ENCODE peak calls at places on chromosomes 12 and 14, in four cellular contexts. E, V, F and I are unnamed samples.

GRCh38 chr12:81161680-81162079 is 83.8 kb downstream of the ACSS3 start:
- DNase-seq in E (no peak), F (peak; percentile 46), V (no peak), I (no peak)

GRCh38 chr12:66188584-66189475 is at the start of gene IRAK3:
- DNase-seq in F (peak; percentile 96), E (no peak), V (no peak), I (peak; percentile 78)

GRCh38 chr12:67415473-67415872 is 146.3 kb downstream of the CAND1 start:
- DNase-seq in E (no peak), V (peak; percentile 35), F (no peak), I (no peak)

GRCh38 chr14:61566537-61567225 is 128.6 kb upstream of the HIF1A start:
- DNase-seq in V (no peak), F (no peak), E (no peak), I (no peak)

GRCh38 chr12:57766464-57767311 is at the start of gene CYP27B1:
- DNase-seq in V (no peak), F (peak; percentile 77), E (no peak), I (peak; percentile 19)

GRCh38 chr14:36516719-36517241 is 3.3 kb downstream of the NKX2-1 start:
- DNase-seq in V (no peak), F (no peak), E (no peak), I (no peak)

GRCh38 chr14:81315344-81315743 is 84.8 kb downstream of the STON2 start:
- DNase-seq in V (no peak), E (no peak), F (no peak), I (no peak)

GRCh38 chr12:22530-23201 is 43.9 kb upstream of the IQSEC3 start:
- DNase-seq in E (no peak), V (no peak), F (peak; percentile 60), I (no peak)

GRCh38 chr12:124392991-124393790 is 98.3 kb downstream of the RFLNA start:
- DNase-seq in E (no peak), V (no peak), F (peak; percentile 91), I (no peak)

GRCh38 chr12:52582489-52582888 is 8.8 kb upstream of the KRT74 start:
- DNase-seq in F (peak; percentile 28), V (no peak), E (no peak), I (no peak)

GRCh38 chr14:32576088-32576795 is 247.1 kb downstream of the AKAP6 start:
- DNase-seq in F (no peak), V (peak; percentile 51), E (no peak), I (peak; percentile 29)

GRCh38 chr14:63656194-63656593 is 14.5 kb upstream of the WDR89 start:
- DNase-seq in V (no peak), F (no peak), E (no peak), I (peak; percentile 83)

GRCh38 chr12:10186299-10186698 is 7.5 kb downstream of the TMEM52B start:
- DNase-seq in F (peak; percentile 83), V (no peak), E (no peak), I (peak; percentile 83)

GRCh38 chr14:61222388-61222787 is 58.8 kb downstream of the TMEM30B start:
- DNase-seq in E (no peak), F (no peak), V (no peak), I (no peak)

GRCh38 chr14:39232554-39233415 is 930 bp upstream of the MIA2 start:
- DNase-seq in V (no peak), F (peak; percentile 67), E (no peak), I (peak; percentile 74)

GRCh38 chr14:95260537-95261440 is 58.9 kb downstream of the CLMN start:
- DNase-seq in E (no peak), F (no peak), V (no peak), I (no peak)